ENCODE peak calls at places on chromosomes 12 and 14, in eight cellular contexts. One of them, this sample, is unnamed.
A peak's percentile ranks its signal among the peaks of the same experiment; 100 is the strongest.

GRCh38 chr14:105582639-105583038 is 56.3 kb downstream of the TMEM121 start:
- DNase-seq in activated T-helper 1 cell treated with Interleukin-2 at 50 U/mL for 16 hours: no peak
- DNase-seq in substantia nigra: no peak
- DNase-seq in activated CD4-positive, alpha-beta T cell treated with anti-CD3 and anti-CD28 coated beads for 4 hours: no peak
- DNase-seq in GM12892: peak; percentile 33
- DNase-seq in progenitor cell of endocrine pancreas: no peak
- DNase-seq in HT-29: no peak
- DNase-seq in GM23248: no peak
- DNase-seq in this sample: no peak

GRCh38 chr14:68215628-68216027 is 396.0 kb downstream of the RAD51B start:
- DNase-seq in activated T-helper 1 cell treated with Interleukin-2 at 50 U/mL for 16 hours: no peak
- DNase-seq in GM23248: no peak
- DNase-seq in progenitor cell of endocrine pancreas: no peak
- DNase-seq in GM12892: no peak
- DNase-seq in substantia nigra: no peak
- DNase-seq in HT-29: no peak
- DNase-seq in activated CD4-positive, alpha-beta T cell treated with anti-CD3 and anti-CD28 coated beads for 4 hours: no peak
- DNase-seq in this sample: no peak

GRCh38 chr14:104555621-104556255 is 23.8 kb upstream of the C14orf180 start:
- DNase-seq in GM23248: no peak
- DNase-seq in activated CD4-positive, alpha-beta T cell treated with anti-CD3 and anti-CD28 coated beads for 4 hours: no peak
- DNase-seq in substantia nigra: no peak
- DNase-seq in HT-29: no peak
- DNase-seq in GM12892: peak; percentile 19
- DNase-seq in activated T-helper 1 cell treated with Interleukin-2 at 50 U/mL for 16 hours: no peak
- DNase-seq in progenitor cell of endocrine pancreas: no peak
- DNase-seq in this sample: no peak

GRCh38 chr12:115094163-115094816 is 410.3 kb upstream of the TBX3 start:
- DNase-seq in HT-29: no peak
- DNase-seq in GM12892: no peak
- DNase-seq in progenitor cell of endocrine pancreas: no peak
- DNase-seq in substantia nigra: no peak
- DNase-seq in activated T-helper 1 cell treated with Interleukin-2 at 50 U/mL for 16 hours: no peak
- DNase-seq in GM23248: no peak
- DNase-seq in activated CD4-positive, alpha-beta T cell treated with anti-CD3 and anti-CD28 coated beads for 4 hours: no peak
- DNase-seq in this sample: no peak

GRCh38 chr12:14931359-14931758 is 7.0 kb downstream of the ERP27 start:
- DNase-seq in activated T-helper 1 cell treated with Interleukin-2 at 50 U/mL for 16 hours: no peak
- DNase-seq in progenitor cell of endocrine pancreas: no peak
- DNase-seq in GM23248: peak; percentile 16
- DNase-seq in GM12892: no peak
- DNase-seq in substantia nigra: no peak
- DNase-seq in activated CD4-positive, alpha-beta T cell treated with anti-CD3 and anti-CD28 coated beads for 4 hours: no peak
- DNase-seq in HT-29: no peak
- DNase-seq in this sample: no peak

GRCh38 chr12:123253606-123254459 is 17.8 kb downstream of the CDK2AP1 start:
- DNase-seq in progenitor cell of endocrine pancreas: no peak
- DNase-seq in HT-29: no peak
- DNase-seq in activated T-helper 1 cell treated with Interleukin-2 at 50 U/mL for 16 hours: no peak
- DNase-seq in activated CD4-positive, alpha-beta T cell treated with anti-CD3 and anti-CD28 coated beads for 4 hours: no peak
- DNase-seq in substantia nigra: peak; percentile 49
- DNase-seq in GM23248: no peak
- DNase-seq in GM12892: no peak
- DNase-seq in this sample: peak; percentile 62

GRCh38 chr12:123142518-123142840 is 8.4 kb downstream of the PITPNM2 start:
- DNase-seq in substantia nigra: no peak
- DNase-seq in activated T-helper 1 cell treated with Interleukin-2 at 50 U/mL for 16 hours: no peak
- DNase-seq in progenitor cell of endocrine pancreas: no peak
- DNase-seq in GM23248: no peak
- DNase-seq in HT-29: no peak
- DNase-seq in GM12892: no peak
- DNase-seq in activated CD4-positive, alpha-beta T cell treated with anti-CD3 and anti-CD28 coated beads for 4 hours: no peak
- DNase-seq in this sample: no peak

GRCh38 chr12:27966870-27967269 is 5.7 kb downstream of the PTHLH start:
- DNase-seq in GM12892: no peak
- DNase-seq in activated T-helper 1 cell treated with Interleukin-2 at 50 U/mL for 16 hours: no peak
- DNase-seq in activated CD4-positive, alpha-beta T cell treated with anti-CD3 and anti-CD28 coated beads for 4 hours: no peak
- DNase-seq in progenitor cell of endocrine pancreas: no peak
- DNase-seq in GM23248: peak; percentile 96
- DNase-seq in substantia nigra: no peak
- DNase-seq in HT-29: peak; percentile 83
- DNase-seq in this sample: no peak

GRCh38 chr12:27981874-27982273 is 9.3 kb upstream of the PTHLH start:
- DNase-seq in GM23248: peak; percentile 81
- DNase-seq in progenitor cell of endocrine pancreas: no peak
- DNase-seq in activated T-helper 1 cell treated with Interleukin-2 at 50 U/mL for 16 hours: no peak
- DNase-seq in activated CD4-positive, alpha-beta T cell treated with anti-CD3 and anti-CD28 coated beads for 4 hours: no peak
- DNase-seq in GM12892: no peak
- DNase-seq in HT-29: no peak
- DNase-seq in substantia nigra: no peak
- DNase-seq in this sample: no peak

GRCh38 chr14:100531591-100532121 is 55.6 kb downstream of the BEGAIN start:
- DNase-seq in GM12892: peak; percentile 5
- DNase-seq in progenitor cell of endocrine pancreas: peak; percentile 6
- DNase-seq in HT-29: no peak
- DNase-seq in activated T-helper 1 cell treated with Interleukin-2 at 50 U/mL for 16 hours: no peak
- DNase-seq in activated CD4-positive, alpha-beta T cell treated with anti-CD3 and anti-CD28 coated beads for 4 hours: no peak
- DNase-seq in substantia nigra: no peak
- DNase-seq in GM23248: no peak
- DNase-seq in this sample: no peak

GRCh38 chr12:19171731-19172130 is 42.2 kb downstream of the PLEKHA5 start:
- DNase-seq in HT-29: no peak
- DNase-seq in GM12892: no peak
- DNase-seq in substantia nigra: no peak
- DNase-seq in GM23248: no peak
- DNase-seq in activated CD4-positive, alpha-beta T cell treated with anti-CD3 and anti-CD28 coated beads for 4 hours: no peak
- DNase-seq in activated T-helper 1 cell treated with Interleukin-2 at 50 U/mL for 16 hours: no peak
- DNase-seq in progenitor cell of endocrine pancreas: no peak
- DNase-seq in this sample: no peak

GRCh38 chr12:51972849-51973273 is 21.4 kb downstream of the ACVR1B start:
- DNase-seq in progenitor cell of endocrine pancreas: no peak
- DNase-seq in activated T-helper 1 cell treated with Interleukin-2 at 50 U/mL for 16 hours: peak; percentile 13
- DNase-seq in substantia nigra: no peak
- DNase-seq in GM23248: peak; percentile 88
- DNase-seq in activated CD4-positive, alpha-beta T cell treated with anti-CD3 and anti-CD28 coated beads for 4 hours: peak; percentile 35
- DNase-seq in GM12892: no peak
- DNase-seq in HT-29: no peak
- DNase-seq in this sample: peak; percentile 32

GRCh38 chr14:101600891-101601602 is 39.8 kb downstream of the DIO3 start:
- DNase-seq in activated T-helper 1 cell treated with Interleukin-2 at 50 U/mL for 16 hours: no peak
- DNase-seq in substantia nigra: no peak
- DNase-seq in GM23248: no peak
- DNase-seq in progenitor cell of endocrine pancreas: no peak
- DNase-seq in GM12892: no peak
- DNase-seq in HT-29: no peak
- DNase-seq in activated CD4-positive, alpha-beta T cell treated with anti-CD3 and anti-CD28 coated beads for 4 hours: no peak
- DNase-seq in this sample: no peak

GRCh38 chr12:4446335-4446734 is 720 bp upstream of the FGF6 start:
- DNase-seq in GM12892: no peak
- DNase-seq in activated CD4-positive, alpha-beta T cell treated with anti-CD3 and anti-CD28 coated beads for 4 hours: no peak
- DNase-seq in GM23248: no peak
- DNase-seq in activated T-helper 1 cell treated with Interleukin-2 at 50 U/mL for 16 hours: no peak
- DNase-seq in progenitor cell of endocrine pancreas: no peak
- DNase-seq in HT-29: no peak
- DNase-seq in substantia nigra: no peak
- DNase-seq in this sample: no peak

GRCh38 chr14:52883658-52884057 is 67.2 kb downstream of the FERMT2 start:
- DNase-seq in progenitor cell of endocrine pancreas: no peak
- DNase-seq in substantia nigra: no peak
- DNase-seq in activated CD4-positive, alpha-beta T cell treated with anti-CD3 and anti-CD28 coated beads for 4 hours: no peak
- DNase-seq in activated T-helper 1 cell treated with Interleukin-2 at 50 U/mL for 16 hours: no peak
- DNase-seq in GM12892: no peak
- DNase-seq in HT-29: no peak
- DNase-seq in GM23248: no peak
- DNase-seq in this sample: no peak

GRCh38 chr14:93898081-93898611 is 29.0 kb upstream of the FAM181A start:
- DNase-seq in activated CD4-positive, alpha-beta T cell treated with anti-CD3 and anti-CD28 coated beads for 4 hours: no peak
- DNase-seq in substantia nigra: no peak
- DNase-seq in progenitor cell of endocrine pancreas: no peak
- DNase-seq in GM12892: no peak
- DNase-seq in GM23248: no peak
- DNase-seq in HT-29: no peak
- DNase-seq in activated T-helper 1 cell treated with Interleukin-2 at 50 U/mL for 16 hours: no peak
- DNase-seq in this sample: no peak

GRCh38 chr12:120090211-120090610 is 26.3 kb downstream of the RAB35 start:
- DNase-seq in GM12892: no peak
- DNase-seq in progenitor cell of endocrine pancreas: no peak
- DNase-seq in activated CD4-positive, alpha-beta T cell treated with anti-CD3 and anti-CD28 coated beads for 4 hours: no peak
- DNase-seq in substantia nigra: no peak
- DNase-seq in activated T-helper 1 cell treated with Interleukin-2 at 50 U/mL for 16 hours: no peak
- DNase-seq in GM23248: no peak
- DNase-seq in HT-29: no peak
- DNase-seq in this sample: no peak

GRCh38 chr14:99503848-99504453 is 22.7 kb downstream of the CCNK start:
- DNase-seq in activated T-helper 1 cell treated with Interleukin-2 at 50 U/mL for 16 hours: no peak
- DNase-seq in GM12892: no peak
- DNase-seq in GM23248: no peak
- DNase-seq in activated CD4-positive, alpha-beta T cell treated with anti-CD3 and anti-CD28 coated beads for 4 hours: no peak
- DNase-seq in HT-29: no peak
- DNase-seq in substantia nigra: no peak
- DNase-seq in progenitor cell of endocrine pancreas: no peak
- DNase-seq in this sample: no peak

GRCh38 chr12:32505546-32505945 is 106.2 kb downstream of the FGD4 start:
- DNase-seq in HT-29: no peak
- DNase-seq in GM12892: no peak
- DNase-seq in activated CD4-positive, alpha-beta T cell treated with anti-CD3 and anti-CD28 coated beads for 4 hours: no peak
- DNase-seq in progenitor cell of endocrine pancreas: no peak
- DNase-seq in GM23248: no peak
- DNase-seq in activated T-helper 1 cell treated with Interleukin-2 at 50 U/mL for 16 hours: no peak
- DNase-seq in substantia nigra: no peak
- DNase-seq in this sample: no peak

GRCh38 chr14:65461730-65462129 is 49.2 kb downstream of the FUT8 start:
- DNase-seq in progenitor cell of endocrine pancreas: no peak
- DNase-seq in activated CD4-positive, alpha-beta T cell treated with anti-CD3 and anti-CD28 coated beads for 4 hours: no peak
- DNase-seq in substantia nigra: no peak
- DNase-seq in activated T-helper 1 cell treated with Interleukin-2 at 50 U/mL for 16 hours: no peak
- DNase-seq in GM23248: no peak
- DNase-seq in GM12892: no peak
- DNase-seq in HT-29: no peak
- DNase-seq in this sample: no peak

GRCh38 chr12:24560192-24560591 is 388.7 kb downstream of the BCAT1 start:
- DNase-seq in activated T-helper 1 cell treated with Interleukin-2 at 50 U/mL for 16 hours: no peak
- DNase-seq in activated CD4-positive, alpha-beta T cell treated with anti-CD3 and anti-CD28 coated beads for 4 hours: no peak
- DNase-seq in GM12892: no peak
- DNase-seq in GM23248: no peak
- DNase-seq in HT-29: no peak
- DNase-seq in substantia nigra: no peak
- DNase-seq in progenitor cell of endocrine pancreas: no peak
- DNase-seq in this sample: no peak

GRCh38 chr12:78284417-78284816 is 453.7 kb downstream of the NAV3 start:
- DNase-seq in progenitor cell of endocrine pancreas: no peak
- DNase-seq in activated T-helper 1 cell treated with Interleukin-2 at 50 U/mL for 16 hours: no peak
- DNase-seq in GM23248: no peak
- DNase-seq in activated CD4-positive, alpha-beta T cell treated with anti-CD3 and anti-CD28 coated beads for 4 hours: no peak
- DNase-seq in substantia nigra: no peak
- DNase-seq in GM12892: no peak
- DNase-seq in HT-29: no peak
- DNase-seq in this sample: no peak

GRCh38 chr12:27064397-27065342 is 17.7 kb downstream of the C12orf71 start:
- DNase-seq in activated T-helper 1 cell treated with Interleukin-2 at 50 U/mL for 16 hours: no peak
- DNase-seq in HT-29: no peak
- DNase-seq in activated CD4-positive, alpha-beta T cell treated with anti-CD3 and anti-CD28 coated beads for 4 hours: no peak
- DNase-seq in progenitor cell of endocrine pancreas: no peak
- DNase-seq in GM12892: no peak
- DNase-seq in substantia nigra: no peak
- DNase-seq in GM23248: peak; percentile 24
- DNase-seq in this sample: no peak

GRCh38 chr12:49051373-49051764 is 9.2 kb downstream of the KMT2D start:
- DNase-seq in progenitor cell of endocrine pancreas: no peak
- DNase-seq in activated T-helper 1 cell treated with Interleukin-2 at 50 U/mL for 16 hours: no peak
- DNase-seq in substantia nigra: no peak
- DNase-seq in activated CD4-positive, alpha-beta T cell treated with anti-CD3 and anti-CD28 coated beads for 4 hours: no peak
- DNase-seq in GM23248: no peak
- DNase-seq in HT-29: no peak
- DNase-seq in GM12892: no peak
- DNase-seq in this sample: no peak

GRCh38 chr12:65619018-65619417 is 205.3 kb upstream of the HMGA2 start:
- DNase-seq in HT-29: no peak
- DNase-seq in GM12892: no peak
- DNase-seq in progenitor cell of endocrine pancreas: no peak
- DNase-seq in activated T-helper 1 cell treated with Interleukin-2 at 50 U/mL for 16 hours: no peak
- DNase-seq in activated CD4-positive, alpha-beta T cell treated with anti-CD3 and anti-CD28 coated beads for 4 hours: no peak
- DNase-seq in substantia nigra: no peak
- DNase-seq in GM23248: no peak
- DNase-seq in this sample: no peak

GRCh38 chr14:91040545-91040944 is 19.9 kb downstream of the RPS6KA5 start:
- DNase-seq in activated T-helper 1 cell treated with Interleukin-2 at 50 U/mL for 16 hours: no peak
- DNase-seq in GM12892: no peak
- DNase-seq in substantia nigra: no peak
- DNase-seq in activated CD4-positive, alpha-beta T cell treated with anti-CD3 and anti-CD28 coated beads for 4 hours: no peak
- DNase-seq in HT-29: no peak
- DNase-seq in GM23248: no peak
- DNase-seq in progenitor cell of endocrine pancreas: no peak
- DNase-seq in this sample: no peak

GRCh38 chr14:106506901-106507305 is 980.5 kb downstream of the TMEM121 start:
- DNase-seq in GM23248: no peak
- DNase-seq in activated T-helper 1 cell treated with Interleukin-2 at 50 U/mL for 16 hours: peak; percentile 28
- DNase-seq in activated CD4-positive, alpha-beta T cell treated with anti-CD3 and anti-CD28 coated beads for 4 hours: peak; percentile 36
- DNase-seq in progenitor cell of endocrine pancreas: no peak
- DNase-seq in HT-29: no peak
- DNase-seq in GM12892: no peak
- DNase-seq in substantia nigra: no peak
- DNase-seq in this sample: no peak

GRCh38 chr12:2775431-2775830 is 19.3 kb upstream of the FKBP4 start:
- DNase-seq in progenitor cell of endocrine pancreas: no peak
- DNase-seq in activated T-helper 1 cell treated with Interleukin-2 at 50 U/mL for 16 hours: no peak
- DNase-seq in GM23248: no peak
- DNase-seq in activated CD4-positive, alpha-beta T cell treated with anti-CD3 and anti-CD28 coated beads for 4 hours: no peak
- DNase-seq in GM12892: no peak
- DNase-seq in substantia nigra: no peak
- DNase-seq in HT-29: no peak
- DNase-seq in this sample: no peak

GRCh38 chr14:93099643-93100042 is 16.1 kb downstream of the ITPK1 start:
- DNase-seq in HT-29: no peak
- DNase-seq in substantia nigra: no peak
- DNase-seq in GM23248: no peak
- DNase-seq in activated CD4-positive, alpha-beta T cell treated with anti-CD3 and anti-CD28 coated beads for 4 hours: no peak
- DNase-seq in activated T-helper 1 cell treated with Interleukin-2 at 50 U/mL for 16 hours: no peak
- DNase-seq in progenitor cell of endocrine pancreas: no peak
- DNase-seq in GM12892: no peak
- DNase-seq in this sample: no peak

GRCh38 chr14:94028450-94028826 is 2.3 kb downstream of the OTUB2 start:
- DNase-seq in activated T-helper 1 cell treated with Interleukin-2 at 50 U/mL for 16 hours: peak; percentile 19
- DNase-seq in GM23248: no peak
- DNase-seq in activated CD4-positive, alpha-beta T cell treated with anti-CD3 and anti-CD28 coated beads for 4 hours: peak; percentile 21
- DNase-seq in GM12892: no peak
- DNase-seq in HT-29: peak; percentile 57
- DNase-seq in progenitor cell of endocrine pancreas: no peak
- DNase-seq in substantia nigra: no peak
- DNase-seq in this sample: no peak

GRCh38 chr12:63085120-63085519 is 65.9 kb downstream of the AVPR1A start:
- DNase-seq in activated CD4-positive, alpha-beta T cell treated with anti-CD3 and anti-CD28 coated beads for 4 hours: no peak
- DNase-seq in activated T-helper 1 cell treated with Interleukin-2 at 50 U/mL for 16 hours: no peak
- DNase-seq in progenitor cell of endocrine pancreas: no peak
- DNase-seq in HT-29: no peak
- DNase-seq in GM23248: no peak
- DNase-seq in GM12892: no peak
- DNase-seq in substantia nigra: no peak
- DNase-seq in this sample: no peak

GRCh38 chr12:92070054-92070863 is 75.4 kb downstream of the BTG1 start:
- DNase-seq in progenitor cell of endocrine pancreas: no peak
- DNase-seq in GM12892: no peak
- DNase-seq in GM23248: no peak
- DNase-seq in activated CD4-positive, alpha-beta T cell treated with anti-CD3 and anti-CD28 coated beads for 4 hours: no peak
- DNase-seq in substantia nigra: no peak
- DNase-seq in HT-29: peak; percentile 88
- DNase-seq in activated T-helper 1 cell treated with Interleukin-2 at 50 U/mL for 16 hours: no peak
- DNase-seq in this sample: no peak

GRCh38 chr14:89283327-89284060 is 133.5 kb downstream of the FOXN3 start:
- DNase-seq in progenitor cell of endocrine pancreas: no peak
- DNase-seq in GM23248: no peak
- DNase-seq in substantia nigra: no peak
- DNase-seq in GM12892: no peak
- DNase-seq in HT-29: no peak
- DNase-seq in activated T-helper 1 cell treated with Interleukin-2 at 50 U/mL for 16 hours: no peak
- DNase-seq in activated CD4-positive, alpha-beta T cell treated with anti-CD3 and anti-CD28 coated beads for 4 hours: no peak
- DNase-seq in this sample: no peak

GRCh38 chr14:86203843-86204242 is 673.9 kb downstream of the FLRT2 start:
- DNase-seq in substantia nigra: no peak
- DNase-seq in GM23248: no peak
- DNase-seq in activated CD4-positive, alpha-beta T cell treated with anti-CD3 and anti-CD28 coated beads for 4 hours: no peak
- DNase-seq in HT-29: no peak
- DNase-seq in GM12892: no peak
- DNase-seq in activated T-helper 1 cell treated with Interleukin-2 at 50 U/mL for 16 hours: no peak
- DNase-seq in progenitor cell of endocrine pancreas: no peak
- DNase-seq in this sample: no peak

This sample was measured in occipital lobe.